ENCODE peak calls at places on chromosomes 4 and X, in six cellular contexts. D is PC-3, Y is suprapubic skin, M is AG04449, W is RWPE1, Z is tibial nerve. I is an unnamed sample.

GRCh38 chr4:125313497-125313896 is 1.3 kb upstream of the FAT4 start:
- DNase-seq in D (peak), Y (no peak), M (peak), W (peak), Z (peak), I (peak)

GRCh38 chrX:68865300-68865699 is 36.5 kb downstream of the EFNB1 start:
- DNase-seq in D (no peak), Y (no peak), M (no peak), W (no peak), Z (no peak), I (no peak)

GRCh38 chr4:13626492-13627184 is 887 bp downstream of the BOD1L1 start:
- DNase-seq in D (no peak), Y (no peak), M (no peak), W (no peak), Z (no peak), I (no peak)

GRCh38 chr4:141058739-141059507 is 74.3 kb downstream of the RNF150 start:
- DNase-seq in D (peak), Y (no peak), M (peak), W (no peak), Z (no peak), I (peak)

GRCh38 chr4:119517361-119518229 is 111.0 kb downstream of the PDE5A start:
- DNase-seq in D (no peak), Y (no peak), M (peak), W (no peak), Z (no peak), I (peak)

GRCh38 chr4:179750374-179750773 is 2308.1 kb upstream of the AGA start:
- DNase-seq in D (no peak), Y (no peak), M (no peak), W (no peak), Z (no peak), I (no peak)

GRCh38 chr4:140374130-140374477 is 658 bp downstream of the SCOC start:
- DNase-seq in D (peak), Y (no peak), M (no peak), W (peak), Z (no peak), I (no peak)

GRCh38 chr4:42048394-42048793 is 58.1 kb downstream of the SLC30A9 start:
- DNase-seq in D (peak), Y (no peak), M (peak), W (peak), Z (no peak), I (peak)

GRCh38 chrX:38166478-38167083 is 54.1 kb downstream of the SRPX start:
- DNase-seq in D (peak), Y (no peak), M (no peak), W (no peak), Z (peak), I (peak)

GRCh38 chr4:155411546-155411945 is 34.8 kb upstream of the MAP9 start:
- DNase-seq in D (peak), Y (no peak), M (no peak), W (no peak), Z (no peak), I (no peak)

GRCh38 chr4:155085843-155086530 is 122.4 kb upstream of the NPY2R start:
- DNase-seq in D (peak), Y (no peak), M (no peak), W (no peak), Z (no peak), I (no peak)

GRCh38 chr4:42331914-42332368 is 65.3 kb upstream of the SHISA3 start:
- DNase-seq in D (peak), Y (no peak), M (no peak), W (peak), Z (peak), I (no peak)

GRCh38 chrX:57952320-57952678 is 42.0 kb upstream of the ZXDA start:
- DNase-seq in D (peak), Y (peak), M (no peak), W (no peak), Z (no peak), I (no peak)

GRCh38 chr4:139655116-139655515 is 10.5 kb upstream of the MGST2 start:
- DNase-seq in D (peak), Y (no peak), M (no peak), W (no peak), Z (no peak), I (peak)

GRCh38 chr4:120723986-120724385 is 198.5 kb downstream of the PRDM5 start:
- DNase-seq in D (no peak), Y (no peak), M (no peak), W (no peak), Z (no peak), I (no peak)

GRCh38 chrX:22025751-22026150 is 6.4 kb upstream of the PHEX start:
- DNase-seq in D (no peak), Y (no peak), M (no peak), W (no peak), Z (no peak), I (no peak)

GRCh38 chr4:137180349-137180748 is 351.9 kb downstream of the PCDH18 start:
- DNase-seq in D (no peak), Y (no peak), M (no peak), W (no peak), Z (no peak), I (no peak)

GRCh38 chr4:100295792-100296191 is 105.5 kb upstream of the DDIT4L start:
- DNase-seq in D (no peak), Y (no peak), M (no peak), W (no peak), Z (no peak), I (no peak)

GRCh38 chr4:8539661-8540060 is 40.5 kb upstream of the GPR78 start:
- DNase-seq in D (no peak), Y (peak), M (no peak), W (no peak), Z (no peak), I (no peak)

GRCh38 chrX:46693149-46693548 is 65.8 kb downstream of the SLC9A7 start:
- DNase-seq in D (no peak), Y (no peak), M (no peak), W (no peak), Z (no peak), I (no peak)

GRCh38 chr4:163395758-163396157 is 52.1 kb downstream of the NPY5R start:
- DNase-seq in D (no peak), Y (no peak), M (no peak), W (no peak), Z (no peak), I (no peak)

GRCh38 chrX:152821145-152821765 is 9.3 kb downstream of the CETN2 start:
- DNase-seq in D (peak), Y (no peak), M (no peak), W (peak), Z (no peak), I (peak)

GRCh38 chrX:153336128-153336894 is 2.4 kb downstream of the ZNF275 start:
- DNase-seq in D (peak), Y (no peak), M (no peak), W (no peak), Z (no peak), I (no peak)

GRCh38 chrX:21985332-21985777 is 44.8 kb downstream of the SMS start:
- DNase-seq in D (peak), Y (peak), M (no peak), W (peak), Z (peak), I (peak)

GRCh38 chr4:138614462-138615142 is 372.5 kb upstream of the SLC7A11 start:
- DNase-seq in D (no peak), Y (no peak), M (no peak), W (no peak), Z (no peak), I (no peak)

GRCh38 chr4:103994059-103994458 is 274.3 kb upstream of the TACR3 start:
- DNase-seq in D (peak), Y (no peak), M (no peak), W (no peak), Z (no peak), I (peak)

GRCh38 chrX:148290937-148291336 is 209.5 kb upstream of the AFF2 start:
- DNase-seq in D (no peak), Y (no peak), M (no peak), W (no peak), Z (no peak), I (no peak)

GRCh38 chrX:37454537-37455285 is 105.5 kb downstream of the PRRG1 start:
- DNase-seq in D (peak), Y (no peak), M (no peak), W (peak), Z (no peak), I (peak)

GRCh38 chr4:184792950-184793555 is 32.7 kb downstream of the ACSL1 start:
- DNase-seq in D (peak), Y (no peak), M (peak), W (peak), Z (no peak), I (peak)

GRCh38 chr4:22500128-22500611 is 15.7 kb downstream of the ADGRA3 start:
- DNase-seq in D (peak), Y (no peak), M (no peak), W (no peak), Z (no peak), I (no peak)

GRCh38 chr4:37795796-37796195 is 30.7 kb upstream of the PGM2 start:
- DNase-seq in D (no peak), Y (no peak), M (no peak), W (no peak), Z (no peak), I (no peak)

GRCh38 chrX:136497556-136498048 is at the start of gene HTATSF1:
- DNase-seq in D (no peak), Y (peak), M (no peak), W (no peak), Z (no peak), I (no peak)

GRCh38 chrX:40158036-40158706 is 60.4 kb upstream of the BCOR start:
- DNase-seq in D (peak), Y (peak), M (no peak), W (no peak), Z (no peak), I (no peak)

GRCh38 chr4:57020467-57021101 is 41.9 kb downstream of the POLR2B start:
- DNase-seq in D (peak), Y (no peak), M (peak), W (peak), Z (no peak), I (peak)

GRCh38 chrX:97332963-97333362 is 449.3 kb downstream of the RPA4 start:
- DNase-seq in D (peak), Y (no peak), M (no peak), W (no peak), Z (no peak), I (peak)

GRCh38 chr4:13908455-13908854 is 280.9 kb upstream of the BOD1L1 start:
- DNase-seq in D (no peak), Y (no peak), M (no peak), W (no peak), Z (no peak), I (no peak)

DNA sequence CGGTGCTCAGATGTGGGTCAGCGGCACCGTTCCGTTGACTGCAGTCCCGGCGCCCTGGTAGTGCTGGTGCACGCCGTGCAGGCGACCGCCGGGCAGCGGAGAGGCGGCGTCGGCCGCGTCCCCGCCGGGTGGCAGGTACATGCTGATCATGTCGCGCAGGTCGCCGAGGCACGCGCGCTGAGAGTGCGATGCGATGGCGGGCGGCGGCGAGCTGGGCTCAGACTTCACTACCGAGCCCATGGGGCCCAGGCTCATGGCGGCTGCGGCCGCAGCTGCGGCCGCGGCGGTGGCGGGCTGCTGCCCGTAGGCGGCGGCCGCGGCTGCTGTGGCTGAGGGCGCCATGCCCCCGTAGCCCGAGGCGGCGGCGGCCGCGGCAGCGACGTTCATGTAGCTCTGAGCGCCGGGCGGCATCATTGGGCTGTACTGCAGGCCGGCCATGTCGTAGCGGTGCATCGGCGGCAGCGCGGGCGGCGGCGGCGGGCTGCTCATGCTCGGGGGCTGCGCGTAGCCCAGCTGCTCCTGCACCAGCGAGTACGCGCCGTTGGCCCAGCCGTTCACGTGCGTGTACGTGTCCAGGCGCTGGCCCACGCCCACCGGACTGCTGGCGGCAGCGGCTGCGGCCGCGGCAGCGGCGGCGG is 1.0 kb downstream of the SOX3 start:
- DNase-seq in D (no peak), Y (no peak), M (no peak), W (no peak), Z (no peak), I (no peak)
- TF ChIP-seq CTCF in D (no peak), Y (no peak), M (no peak), W (no peak), Z (no peak), I (no peak)

DNA sequence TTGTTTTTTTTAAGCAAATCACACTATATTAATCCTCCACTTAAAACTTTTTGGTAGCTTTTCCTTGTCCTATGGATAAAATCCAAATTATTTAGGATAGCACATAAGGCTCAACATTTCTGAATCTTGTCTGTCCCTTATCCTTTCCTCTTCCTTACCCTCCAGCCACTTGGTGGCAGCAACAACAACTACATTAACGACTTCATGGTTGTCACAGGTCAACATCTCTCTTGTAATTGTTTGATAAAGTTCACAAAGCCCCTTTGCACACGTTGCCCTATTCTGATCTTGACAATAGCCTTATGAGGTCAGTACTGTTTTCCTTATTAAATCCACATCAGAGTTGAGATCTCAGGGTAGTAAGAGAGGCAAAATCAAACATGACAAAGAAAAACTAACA is 269.0 kb upstream of the PABPC4L start:
- DNase-seq in D (peak), Y (no peak), M (no peak), W (no peak), Z (no peak), I (no peak)
- TF ChIP-seq CTCF in D (peak), Y (no peak), M (no peak), W (no peak), Z (no peak), I (peak)

DNA sequence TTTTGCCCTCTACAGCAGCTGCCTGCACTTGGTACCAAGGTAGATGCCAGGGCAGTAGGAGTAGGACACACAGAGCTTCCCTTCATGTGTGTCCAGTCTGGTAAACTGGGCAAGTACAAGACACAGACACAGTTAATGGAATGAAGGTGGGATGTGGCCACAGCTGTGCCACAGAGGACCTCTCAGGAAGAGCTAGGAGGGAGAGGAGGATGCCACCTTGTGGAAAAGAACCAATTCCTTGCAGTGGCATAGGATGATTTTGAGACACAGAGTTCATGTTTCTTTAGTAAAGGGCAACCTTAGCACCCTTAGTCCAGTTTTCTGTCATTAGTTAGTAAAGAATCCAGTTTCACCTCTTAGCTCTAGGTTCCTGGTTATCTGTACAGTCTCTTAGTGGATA is 36.3 kb upstream of the TBC1D14 start:
- DNase-seq in D (peak), Y (no peak), M (no peak), W (no peak), Z (no peak), I (peak)
- TF ChIP-seq CTCF in D (peak), Y (no peak), M (peak), W (no peak), Z (no peak), I (no peak)

GRCh38 chr4:158758703-158759102 is 10.1 kb upstream of the FNIP2 start:
- DNase-seq in D (no peak), Y (no peak), M (no peak), W (no peak), Z (no peak), I (no peak)
- TF ChIP-seq CTCF in D (no peak), Y (no peak), M (no peak), W (no peak), Z (no peak), I (no peak)

GRCh38 chr4:153792007-153792892 is 3.4 kb upstream of the SFRP2 start:
- DNase-seq in D (no peak), Y (peak), M (no peak), W (peak), Z (peak), I (no peak)
- TF ChIP-seq CTCF in D (peak), Y (peak), M (no peak), W (no peak), Z (peak), I (peak)

GRCh38 chr4:55186700-55187099 is 61.3 kb upstream of the KDR start:
- DNase-seq in D (no peak), Y (no peak), M (no peak), W (no peak), Z (no peak), I (no peak)

GRCh38 chr4:55183926-55184599 is 58.7 kb upstream of the KDR start:
- DNase-seq in D (peak), Y (peak), M (peak), W (peak), Z (peak), I (peak)

GRCh38 chr4:55186123-55186522 is 60.7 kb upstream of the KDR start:
- DNase-seq in D (peak), Y (no peak), M (no peak), W (no peak), Z (no peak), I (no peak)

GRCh38 chr4:55181606-55182005 is 56.2 kb upstream of the KDR start:
- DNase-seq in D (peak), Y (no peak), M (no peak), W (no peak), Z (no peak), I (no peak)

GRCh38 chr4:55184600-55185523 is 59.5 kb upstream of the KDR start:
- DNase-seq in D (peak), Y (no peak), M (peak), W (no peak), Z (peak), I (no peak)
- TF ChIP-seq CTCF in D (peak), Y (no peak), M (no peak), W (peak), Z (no peak), I (peak)

GRCh38 chrX:125152011-125152410 is 167.7 kb upstream of the TEX13C start:
- DNase-seq in D (no peak), Y (no peak), M (no peak), W (no peak), Z (no peak), I (no peak)
- TF ChIP-seq CTCF in D (no peak), Y (no peak), M (no peak), W (no peak), Z (no peak), I (no peak)

DNA sequence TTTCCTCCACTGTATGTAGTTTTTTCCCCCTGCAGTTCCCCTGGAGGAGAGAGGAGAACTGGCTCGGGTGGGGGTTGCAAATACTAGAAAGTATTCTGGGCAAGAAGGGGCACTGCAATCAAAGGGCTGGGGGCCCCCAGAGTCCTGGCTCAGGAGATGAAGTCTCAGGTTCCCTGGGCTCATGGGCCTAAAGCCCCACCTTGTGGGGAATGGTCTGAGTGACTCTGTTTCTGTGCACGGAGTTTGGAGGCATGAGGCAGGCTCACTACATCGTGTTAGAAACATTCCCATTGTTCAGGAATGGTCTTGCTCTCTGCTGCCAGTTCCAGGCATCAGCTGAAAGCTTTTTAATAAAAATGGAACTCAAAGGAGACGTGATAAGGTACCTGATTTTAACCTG is 122.5 kb downstream of the TMEM164 start:
- DNase-seq in D (peak), Y (no peak), M (no peak), W (no peak), Z (no peak), I (no peak)
- TF ChIP-seq CTCF in D (peak), Y (no peak), M (peak), W (no peak), Z (no peak), I (no peak)

I was measured in HFFc6.